ENCODE peak calls at places on chromosomes 12 and 14, in eight cellular contexts. S is cardiac fibroblast, C is left ventricle myocardium inferior, Y is tibial artery, J is epithelial cell of esophagus, T is astrocyte of the cerebellum, M is body of pancreas, U is heart left ventricle. Z is an unnamed sample.

GRCh38 chr12:132248439-132249157 is 80.8 kb downstream of the GALNT9 start:
- DNase-seq in S (peak; percentile 60), C (no peak), Y (no peak), J (no peak), T (no peak), M (no peak), U (no peak), Z (no peak)

GRCh38 chr12:64169999-64170398 is 52.1 kb downstream of the KICS2 start:
- DNase-seq in S (no peak), C (no peak), Y (no peak), J (peak; percentile 86), T (no peak), M (no peak), U (no peak), Z (no peak)

GRCh38 chr12:94553875-94554274 is 94.2 kb upstream of the CEP83 start:
- DNase-seq in S (no peak), C (no peak), Y (no peak), J (no peak), T (no peak), M (no peak), U (no peak), Z (no peak)

GRCh38 chr12:3712209-3712992 is 40.5 kb downstream of the CRACR2A start:
- DNase-seq in S (no peak), C (no peak), Y (no peak), J (no peak), T (no peak), M (no peak), U (no peak), Z (no peak)

GRCh38 chr14:22194669-22195068 is 394.4 kb downstream of the DAD1 start:
- DNase-seq in S (no peak), C (no peak), Y (no peak), J (no peak), T (no peak), M (no peak), U (no peak), Z (no peak)

GRCh38 chr14:92980866-92981265 is 57.9 kb downstream of the CHGA start:
- DNase-seq in S (no peak), C (no peak), Y (no peak), J (no peak), T (no peak), M (no peak), U (no peak), Z (no peak)

GRCh38 chr14:104550340-104550848 is 29.2 kb upstream of the C14orf180 start:
- DNase-seq in S (no peak), C (no peak), Y (peak; percentile 48), J (no peak), T (no peak), M (peak; percentile 3), U (no peak), Z (no peak)

GRCh38 chr14:65069874-65070709 is 32.2 kb downstream of the MAX start:
- DNase-seq in S (no peak), C (no peak), Y (no peak), J (peak; percentile 74), T (no peak), M (peak; percentile 86), U (no peak), Z (no peak)

GRCh38 chr12:76571256-76571655 is 11.7 kb upstream of the OSBPL8 start:
- DNase-seq in S (peak; percentile 42), C (no peak), Y (no peak), J (no peak), T (no peak), M (no peak), U (no peak), Z (no peak)

GRCh38 chr12:52351196-52352059 is 15.9 kb downstream of the KRT85 start:
- DNase-seq in S (no peak), C (peak; percentile 50), Y (peak; percentile 80), J (no peak), T (no peak), M (peak; percentile 78), U (peak; percentile 46), Z (no peak)

GRCh38 chr12:115597157-115597712 is 680.3 kb downstream of the MED13L start:
- DNase-seq in S (peak; percentile 5), C (no peak), Y (no peak), J (peak; percentile 34), T (peak; percentile 22), M (no peak), U (no peak), Z (no peak)

DNA sequence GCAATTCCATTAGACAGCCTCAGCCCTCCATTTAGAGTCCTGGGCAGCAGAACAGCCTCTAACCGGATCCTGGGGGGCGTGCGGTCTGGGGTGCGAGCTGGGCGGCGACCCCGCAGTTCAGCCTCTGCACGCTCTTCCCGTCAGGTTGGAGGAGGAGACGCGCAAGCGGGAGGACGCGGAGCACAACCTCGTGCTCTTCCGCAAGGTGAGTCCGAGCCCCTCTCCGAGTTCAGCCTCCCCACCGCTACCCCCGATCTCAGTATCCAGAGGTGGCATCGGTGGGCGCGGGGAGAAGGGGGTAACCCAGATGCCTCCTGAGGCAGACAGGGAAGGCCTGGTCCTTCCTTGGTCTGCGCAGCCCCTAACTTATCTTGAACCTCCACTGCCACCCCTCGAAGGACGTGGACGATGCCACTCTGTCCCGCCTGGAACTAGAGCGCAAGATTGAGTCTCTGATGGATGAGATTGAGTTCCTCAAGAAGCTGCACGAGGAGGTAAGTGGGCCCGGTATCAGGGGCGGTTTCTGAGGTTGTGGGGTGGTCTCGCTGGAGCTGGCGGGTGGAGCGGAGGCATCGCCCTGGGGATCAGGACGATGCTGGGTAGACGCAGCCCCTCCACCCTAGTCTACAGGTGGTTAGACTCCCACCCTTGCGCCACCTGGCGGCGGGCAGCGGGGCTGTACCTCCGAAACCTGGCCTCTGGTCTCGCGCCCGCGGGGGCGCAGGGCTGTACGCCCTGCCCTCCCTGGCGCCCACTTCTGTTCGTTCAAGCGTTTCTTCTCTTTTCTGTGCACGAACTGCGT is 1.3 kb downstream of the PRPH start:
- DNase-seq in S (no peak), C (no peak), Y (peak; percentile 55), J (peak; percentile 53), T (no peak), M (peak; percentile 52), U (no peak), Z (peak; percentile 92)
- TF ChIP-seq CTCF in S (peak; percentile 68), C (peak; percentile 71), Y (peak; percentile 38), J (peak; percentile 77), T (peak; percentile 69), M (peak; percentile 77), U (peak; percentile 65), Z (peak; percentile 85)

DNA sequence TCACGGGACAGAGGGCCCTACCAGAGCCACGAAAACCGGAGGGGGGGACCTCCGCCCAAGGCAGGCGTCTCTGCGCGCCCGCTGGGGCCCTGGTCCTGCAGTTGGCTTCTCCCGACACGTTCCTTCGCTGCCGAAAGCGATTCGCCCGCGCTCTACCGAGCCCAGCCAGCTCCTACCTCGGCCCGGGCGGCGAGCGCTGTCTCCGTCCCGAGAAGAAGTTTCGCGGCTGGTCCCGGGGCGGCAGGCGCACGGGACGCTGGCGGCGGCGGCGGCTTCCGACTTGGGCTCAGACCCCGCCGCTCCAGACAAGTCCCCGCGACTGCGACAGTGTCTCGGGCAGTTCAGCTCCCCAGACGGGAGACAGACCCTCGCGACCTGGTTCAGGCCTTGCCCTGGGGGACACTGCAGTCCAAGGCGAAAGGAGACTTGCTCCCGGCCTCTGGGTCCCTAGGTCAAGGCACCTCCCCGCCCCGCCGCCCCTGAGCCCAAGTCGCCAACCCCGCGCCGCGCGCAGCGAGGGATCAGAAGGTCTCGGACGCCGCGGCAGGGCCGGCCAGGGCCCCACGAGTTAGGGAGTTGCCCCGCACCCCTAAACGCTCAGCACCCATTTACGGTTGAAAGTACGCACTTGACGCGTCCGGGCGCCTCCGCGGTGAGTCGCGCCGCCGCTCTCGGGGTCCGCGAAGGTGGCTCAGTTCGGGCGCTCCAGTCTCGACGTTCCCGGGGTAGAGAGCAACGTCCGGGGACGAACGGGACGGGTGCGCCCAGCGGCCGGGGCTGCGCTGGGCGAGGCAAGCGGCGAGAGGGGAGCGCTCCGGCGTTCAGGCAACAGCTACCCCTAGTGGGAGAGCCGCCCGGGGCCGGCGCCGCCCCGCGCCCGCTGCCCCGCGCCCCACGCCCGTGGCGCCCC is 1.4 kb upstream of the DIO3 start:
- DNase-seq in S (peak; percentile 23), C (peak; percentile 32), Y (no peak), J (no peak), T (no peak), M (peak; percentile 64), U (no peak), Z (peak; percentile 46)
- TF ChIP-seq CTCF in S (no peak), C (peak; percentile 21), Y (peak; percentile 12), J (no peak), T (peak; percentile 19), M (peak; percentile 25), U (no peak), Z (no peak)

GRCh38 chr12:123075591-123076171 is 75.2 kb downstream of the PITPNM2 start:
- DNase-seq in S (no peak), C (no peak), Y (no peak), J (peak; percentile 29), T (no peak), M (no peak), U (no peak), Z (peak; percentile 62)
- TF ChIP-seq CTCF in S (no peak), C (peak; percentile 22), Y (no peak), J (no peak), T (peak; percentile 35), M (no peak), U (no peak), Z (no peak)

GRCh38 chr14:58296731-58297130 is 1.6 kb upstream of the ARID4A start:
- DNase-seq in S (no peak), C (no peak), Y (no peak), J (peak; percentile 21), T (no peak), M (no peak), U (no peak), Z (no peak)

GRCh38 chr14:58298880-58299664 is 717 bp downstream of the ARID4A start:
- DNase-seq in S (peak; percentile 20), C (peak; percentile 41), Y (peak; percentile 69), J (peak; percentile 23), T (no peak), M (peak; percentile 28), U (peak; percentile 35), Z (peak; percentile 64)

GRCh38 chr14:58297412-58297761 is 968 bp upstream of the ARID4A start:
- DNase-seq in S (peak; percentile 60), C (no peak), Y (no peak), J (no peak), T (peak; percentile 15), M (no peak), U (no peak), Z (no peak)

GRCh38 chr14:58298477-58298879 is at the start of gene ARID4A:
- DNase-seq in S (no peak), C (peak; percentile 83), Y (peak; percentile 97), J (no peak), T (no peak), M (peak; percentile 92), U (no peak), Z (no peak)

DNA sequence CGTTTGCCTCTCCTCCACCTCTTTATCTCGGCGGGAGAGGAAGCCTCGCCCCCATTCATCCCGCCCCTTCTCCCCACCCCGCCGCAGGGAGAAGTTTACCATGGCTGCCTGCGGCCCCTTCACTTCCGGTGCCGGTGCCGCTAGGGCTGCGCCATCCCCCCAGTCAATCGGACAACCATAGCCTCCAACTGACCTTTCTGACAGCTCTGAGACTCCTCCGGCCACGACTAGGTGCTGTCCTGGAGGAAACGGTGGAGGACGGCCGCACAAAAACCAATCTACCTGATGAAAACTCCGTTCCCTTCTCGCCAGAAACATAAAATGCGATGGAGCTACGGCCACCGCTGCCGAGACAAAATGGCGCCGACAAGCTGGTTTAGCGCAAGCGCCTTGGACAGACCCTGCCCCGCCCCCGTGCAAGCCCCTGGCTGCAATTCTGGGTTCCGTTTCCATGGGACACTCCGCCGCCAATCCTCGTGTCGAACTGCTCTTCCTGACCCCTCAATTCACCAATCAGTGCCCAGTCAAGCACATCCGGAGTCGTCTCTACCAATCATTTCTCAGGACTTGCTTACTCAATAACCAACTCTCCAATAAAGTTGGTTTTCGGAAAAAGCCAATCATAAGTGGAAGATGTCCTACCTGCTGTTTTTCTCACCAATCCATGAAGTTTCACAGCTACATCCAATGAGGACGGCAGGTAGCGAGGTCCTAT is 436 bp upstream of the ARID4A start:
- DNase-seq in S (peak; percentile 100), C (peak; percentile 99), Y (peak; percentile 99), J (peak; percentile 100), T (peak; percentile 100), M (peak; percentile 98), U (peak; percentile 99), Z (peak; percentile 96)
- TF ChIP-seq CTCF in S (no peak), C (peak; percentile 30), Y (peak; percentile 61), J (no peak), T (no peak), M (no peak), U (no peak), Z (no peak)

Z was measured in GM13977.